ENCODE peak calls at places on chromosomes 16 and 17, in ten cellular contexts. One of them, this sample, is unnamed.

GRCh38 chr16:69709456-69710084 is 16.8 kb downstream of the NQO1 start:
- DNase-seq in PC-3: peak; percentile 75
- DNase-seq in upper lobe of right lung: no peak
- DNase-seq in left ventricle myocardium inferior: no peak
- DNase-seq in tibial artery: no peak
- DNase-seq in breast epithelium: peak; percentile 16
- DNase-seq in stomach: no peak
- DNase-seq in tibial nerve: no peak
- DNase-seq in heart left ventricle: no peak
- DNase-seq in transverse colon: no peak
- DNase-seq in this sample: no peak

GRCh38 chr17:34756670-34757021 is 177.3 kb downstream of the TMEM132E start:
- DNase-seq in PC-3: peak; percentile 18
- DNase-seq in upper lobe of right lung: no peak
- DNase-seq in left ventricle myocardium inferior: no peak
- DNase-seq in tibial artery: no peak
- DNase-seq in breast epithelium: no peak
- DNase-seq in stomach: no peak
- DNase-seq in tibial nerve: no peak
- DNase-seq in heart left ventricle: peak; percentile 15
- DNase-seq in transverse colon: no peak
- DNase-seq in this sample: no peak

GRCh38 chr16:68490829-68491575 is 42.7 kb upstream of the SMPD3 start:
- DNase-seq in PC-3: peak; percentile 92
- DNase-seq in upper lobe of right lung: peak; percentile 70
- DNase-seq in left ventricle myocardium inferior: no peak
- DNase-seq in tibial artery: no peak
- DNase-seq in breast epithelium: peak; percentile 76
- DNase-seq in stomach: peak; percentile 90
- DNase-seq in tibial nerve: no peak
- DNase-seq in heart left ventricle: no peak
- DNase-seq in transverse colon: peak; percentile 80
- DNase-seq in this sample: no peak

GRCh38 chr17:6787081-6787693 is 11.2 kb downstream of the FBXO39 start:
- DNase-seq in PC-3: no peak
- DNase-seq in upper lobe of right lung: no peak
- DNase-seq in left ventricle myocardium inferior: no peak
- DNase-seq in tibial artery: no peak
- DNase-seq in breast epithelium: no peak
- DNase-seq in stomach: no peak
- DNase-seq in tibial nerve: no peak
- DNase-seq in heart left ventricle: no peak
- DNase-seq in transverse colon: no peak
- DNase-seq in this sample: no peak

GRCh38 chr17:596763-597644 is 117.6 kb downstream of the VPS53 start:
- DNase-seq in PC-3: peak; percentile 27
- DNase-seq in upper lobe of right lung: no peak
- DNase-seq in left ventricle myocardium inferior: no peak
- DNase-seq in tibial artery: no peak
- DNase-seq in breast epithelium: no peak
- DNase-seq in stomach: no peak
- DNase-seq in tibial nerve: no peak
- DNase-seq in heart left ventricle: no peak
- DNase-seq in transverse colon: no peak
- DNase-seq in this sample: no peak

GRCh38 chr17:4642286-4642685 is 808 bp upstream of the ALOX15 start:
- DNase-seq in PC-3: no peak
- DNase-seq in upper lobe of right lung: peak; percentile 18
- DNase-seq in left ventricle myocardium inferior: no peak
- DNase-seq in tibial artery: no peak
- DNase-seq in breast epithelium: no peak
- DNase-seq in stomach: no peak
- DNase-seq in tibial nerve: no peak
- DNase-seq in heart left ventricle: no peak
- DNase-seq in transverse colon: no peak
- DNase-seq in this sample: no peak

GRCh38 chr17:58504826-58505351 is 9.5 kb downstream of the MTMR4 start:
- DNase-seq in PC-3: no peak
- DNase-seq in upper lobe of right lung: no peak
- DNase-seq in left ventricle myocardium inferior: no peak
- DNase-seq in tibial artery: peak; percentile 44
- DNase-seq in breast epithelium: no peak
- DNase-seq in stomach: no peak
- DNase-seq in tibial nerve: no peak
- DNase-seq in heart left ventricle: no peak
- DNase-seq in transverse colon: peak; percentile 27
- DNase-seq in this sample: no peak

GRCh38 chr17:82214012-82214628 is 1.5 kb upstream of the CCDC57 start:
- DNase-seq in PC-3: no peak
- DNase-seq in upper lobe of right lung: no peak
- DNase-seq in left ventricle myocardium inferior: no peak
- DNase-seq in tibial artery: no peak
- DNase-seq in breast epithelium: no peak
- DNase-seq in stomach: no peak
- DNase-seq in tibial nerve: no peak
- DNase-seq in heart left ventricle: no peak
- DNase-seq in transverse colon: no peak
- DNase-seq in this sample: no peak

GRCh38 chr16:79437764-79438728 is 162.5 kb downstream of the MAF start:
- DNase-seq in PC-3: no peak
- DNase-seq in upper lobe of right lung: peak; percentile 71
- DNase-seq in left ventricle myocardium inferior: peak; percentile 48
- DNase-seq in tibial artery: no peak
- DNase-seq in breast epithelium: peak; percentile 75
- DNase-seq in stomach: no peak
- DNase-seq in tibial nerve: no peak
- DNase-seq in heart left ventricle: no peak
- DNase-seq in transverse colon: no peak
- DNase-seq in this sample: no peak

GRCh38 chr17:48634446-48635208 is 8.5 kb upstream of the HOXB9 start:
- DNase-seq in PC-3: no peak
- DNase-seq in upper lobe of right lung: peak; percentile 25
- DNase-seq in left ventricle myocardium inferior: no peak
- DNase-seq in tibial artery: no peak
- DNase-seq in breast epithelium: no peak
- DNase-seq in stomach: no peak
- DNase-seq in tibial nerve: no peak
- DNase-seq in heart left ventricle: no peak
- DNase-seq in transverse colon: peak; percentile 84
- DNase-seq in this sample: no peak

GRCh38 chr17:40605301-40605700 is 40.0 kb upstream of the CCR7 start:
- DNase-seq in PC-3: no peak
- DNase-seq in upper lobe of right lung: no peak
- DNase-seq in left ventricle myocardium inferior: no peak
- DNase-seq in tibial artery: no peak
- DNase-seq in breast epithelium: no peak
- DNase-seq in stomach: no peak
- DNase-seq in tibial nerve: no peak
- DNase-seq in heart left ventricle: no peak
- DNase-seq in transverse colon: no peak
- DNase-seq in this sample: no peak

GRCh38 chr16:11679250-11679649 is 11.0 kb downstream of the SNN start:
- DNase-seq in PC-3: no peak
- DNase-seq in upper lobe of right lung: peak; percentile 40
- DNase-seq in left ventricle myocardium inferior: no peak
- DNase-seq in tibial artery: no peak
- DNase-seq in breast epithelium: no peak
- DNase-seq in stomach: no peak
- DNase-seq in tibial nerve: no peak
- DNase-seq in heart left ventricle: no peak
- DNase-seq in transverse colon: no peak
- DNase-seq in this sample: no peak

GRCh38 chr16:11675561-11676511 is 7.6 kb downstream of the SNN start:
- DNase-seq in PC-3: no peak
- DNase-seq in upper lobe of right lung: no peak
- DNase-seq in left ventricle myocardium inferior: peak; percentile 44
- DNase-seq in tibial artery: no peak
- DNase-seq in breast epithelium: peak; percentile 58
- DNase-seq in stomach: peak; percentile 84
- DNase-seq in tibial nerve: no peak
- DNase-seq in heart left ventricle: no peak
- DNase-seq in transverse colon: peak; percentile 69
- DNase-seq in this sample: no peak

GRCh38 chr16:11676799-11677198 is 8.5 kb downstream of the SNN start:
- DNase-seq in PC-3: no peak
- DNase-seq in upper lobe of right lung: peak; percentile 39
- DNase-seq in left ventricle myocardium inferior: no peak
- DNase-seq in tibial artery: no peak
- DNase-seq in breast epithelium: no peak
- DNase-seq in stomach: no peak
- DNase-seq in tibial nerve: no peak
- DNase-seq in heart left ventricle: no peak
- DNase-seq in transverse colon: no peak
- DNase-seq in this sample: no peak

GRCh38 chr16:11677959-11678881 is 10.0 kb downstream of the SNN start:
- DNase-seq in PC-3: no peak
- DNase-seq in upper lobe of right lung: peak; percentile 30
- DNase-seq in left ventricle myocardium inferior: no peak
- DNase-seq in tibial artery: no peak
- DNase-seq in breast epithelium: no peak
- DNase-seq in stomach: no peak
- DNase-seq in tibial nerve: no peak
- DNase-seq in heart left ventricle: no peak
- DNase-seq in transverse colon: no peak
- DNase-seq in this sample: no peak

GRCh38 chr16:11677451-11677951 is 9.2 kb downstream of the SNN start:
- DNase-seq in PC-3: no peak
- DNase-seq in upper lobe of right lung: peak; percentile 40
- DNase-seq in left ventricle myocardium inferior: no peak
- DNase-seq in tibial artery: no peak
- DNase-seq in breast epithelium: no peak
- DNase-seq in stomach: no peak
- DNase-seq in tibial nerve: no peak
- DNase-seq in heart left ventricle: no peak
- DNase-seq in transverse colon: no peak
- DNase-seq in this sample: no peak
- H3K27ac ChIP-seq in PC-3: no peak overlapping the region
- H3K27ac ChIP-seq in upper lobe of right lung: no peak overlapping the region
- H3K27ac ChIP-seq in left ventricle myocardium inferior: peak overlapping the region; percentile 85
- H3K27ac ChIP-seq in tibial artery: peak overlapping the region; percentile 21
- H3K27ac ChIP-seq in breast epithelium: peak overlapping the region; percentile 42
- H3K27ac ChIP-seq in stomach: peak overlapping the region; percentile 72
- H3K27ac ChIP-seq in tibial nerve: peak overlapping the region; percentile 17
- H3K27ac ChIP-seq in heart left ventricle: peak overlapping the region; percentile 55
- H3K27ac ChIP-seq in transverse colon: no peak overlapping the region
- H3K27ac ChIP-seq in this sample: peak overlapping the region; percentile 25

DNA sequence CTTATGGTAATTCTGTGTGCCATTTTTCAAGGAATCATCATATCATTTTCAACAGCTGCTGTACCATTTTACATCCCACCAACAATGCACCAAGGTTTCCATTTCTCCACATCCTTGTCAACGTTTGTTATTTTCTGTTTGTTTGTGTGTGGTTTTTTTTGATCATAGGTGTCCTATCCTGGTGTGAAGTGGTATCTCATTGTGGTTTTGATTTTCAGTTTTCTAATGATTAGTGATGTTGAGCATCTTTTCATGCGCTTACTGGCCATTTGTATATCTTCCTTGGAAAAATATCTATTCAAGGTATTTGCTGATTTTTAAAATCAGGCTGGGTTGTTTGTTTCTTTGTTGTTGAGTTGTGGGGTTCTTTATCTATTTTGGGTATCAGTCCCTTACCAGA is 15.0 kb downstream of the CHD9 start:
- DNase-seq in PC-3: no peak
- DNase-seq in upper lobe of right lung: no peak
- DNase-seq in left ventricle myocardium inferior: no peak
- DNase-seq in tibial artery: no peak
- DNase-seq in breast epithelium: no peak
- DNase-seq in stomach: no peak
- DNase-seq in tibial nerve: no peak
- DNase-seq in heart left ventricle: no peak
- DNase-seq in transverse colon: no peak
- DNase-seq in this sample: no peak
- H3K4me1 ChIP-seq in PC-3: no peaks in the 10 kb centered on the region
- H3K4me1 ChIP-seq in upper lobe of right lung: peaks cover 48% of the 10 kb centered on the region
- H3K4me1 ChIP-seq in left ventricle myocardium inferior: peaks cover 82% of the 10 kb centered on the region
- H3K4me1 ChIP-seq in tibial artery: peaks cover 26% of the 10 kb centered on the region
- H3K4me1 ChIP-seq in breast epithelium: no peaks in the 10 kb centered on the region
- H3K4me1 ChIP-seq in stomach: peaks cover 36% of the 10 kb centered on the region
- H3K4me1 ChIP-seq in tibial nerve: peaks cover 24% of the 10 kb centered on the region
- H3K4me1 ChIP-seq in heart left ventricle: peaks cover 69% of the 10 kb centered on the region
- H3K4me1 ChIP-seq in transverse colon: peaks cover 3% of the 10 kb centered on the region
- H3K4me1 ChIP-seq in this sample: peaks cover 75% of the 10 kb centered on the region

GRCh38 chr17:22703786-22704441 is 1011.6 kb downstream of the KCNJ18 start:
- DNase-seq in PC-3: no peak
- DNase-seq in upper lobe of right lung: no peak
- DNase-seq in left ventricle myocardium inferior: no peak
- DNase-seq in tibial artery: no peak
- DNase-seq in breast epithelium: no peak
- DNase-seq in stomach: no peak
- DNase-seq in tibial nerve: no peak
- DNase-seq in heart left ventricle: no peak
- DNase-seq in transverse colon: no peak
- DNase-seq in this sample: no peak
- TF ChIP-seq CTCF in PC-3: no peak
- TF ChIP-seq CTCF in upper lobe of right lung: no peak
- TF ChIP-seq CTCF in left ventricle myocardium inferior: no peak
- TF ChIP-seq CTCF in tibial artery: no peak
- TF ChIP-seq CTCF in breast epithelium: no peak
- TF ChIP-seq CTCF in stomach: no peak
- TF ChIP-seq CTCF in tibial nerve: no peak
- TF ChIP-seq CTCF in heart left ventricle: no peak
- TF ChIP-seq CTCF in transverse colon: no peak
- TF ChIP-seq CTCF in this sample: no peak

GRCh38 chr17:29147682-29148081 is 32.5 kb downstream of the MYO18A start:
- DNase-seq in PC-3: no peak
- DNase-seq in upper lobe of right lung: no peak
- DNase-seq in left ventricle myocardium inferior: no peak
- DNase-seq in tibial artery: no peak
- DNase-seq in breast epithelium: no peak
- DNase-seq in stomach: no peak
- DNase-seq in tibial nerve: no peak
- DNase-seq in heart left ventricle: no peak
- DNase-seq in transverse colon: no peak
- DNase-seq in this sample: no peak

GRCh38 chr17:29148257-29148789 is 31.9 kb downstream of the MYO18A start:
- DNase-seq in PC-3: no peak
- DNase-seq in upper lobe of right lung: peak; percentile 83
- DNase-seq in left ventricle myocardium inferior: no peak
- DNase-seq in tibial artery: no peak
- DNase-seq in breast epithelium: no peak
- DNase-seq in stomach: no peak
- DNase-seq in tibial nerve: no peak
- DNase-seq in heart left ventricle: no peak
- DNase-seq in transverse colon: no peak
- DNase-seq in this sample: peak; percentile 80

GRCh38 chr17:29146369-29146972 is 33.7 kb downstream of the MYO18A start:
- DNase-seq in PC-3: no peak
- DNase-seq in upper lobe of right lung: no peak
- DNase-seq in left ventricle myocardium inferior: no peak
- DNase-seq in tibial artery: no peak
- DNase-seq in breast epithelium: no peak
- DNase-seq in stomach: no peak
- DNase-seq in tibial nerve: no peak
- DNase-seq in heart left ventricle: no peak
- DNase-seq in transverse colon: no peak
- DNase-seq in this sample: no peak

GRCh38 chr17:29143894-29144293 is 36.3 kb downstream of the MYO18A start:
- DNase-seq in PC-3: peak; percentile 37
- DNase-seq in upper lobe of right lung: no peak
- DNase-seq in left ventricle myocardium inferior: no peak
- DNase-seq in tibial artery: no peak
- DNase-seq in breast epithelium: no peak
- DNase-seq in stomach: no peak
- DNase-seq in tibial nerve: no peak
- DNase-seq in heart left ventricle: no peak
- DNase-seq in transverse colon: no peak
- DNase-seq in this sample: no peak

GRCh38 chr17:29145289-29146058 is 34.7 kb downstream of the MYO18A start:
- DNase-seq in PC-3: peak; percentile 57
- DNase-seq in upper lobe of right lung: peak; percentile 85
- DNase-seq in left ventricle myocardium inferior: peak; percentile 61
- DNase-seq in tibial artery: peak; percentile 61
- DNase-seq in breast epithelium: peak; percentile 55
- DNase-seq in stomach: peak; percentile 69
- DNase-seq in tibial nerve: no peak
- DNase-seq in heart left ventricle: peak; percentile 75
- DNase-seq in transverse colon: peak; percentile 71
- DNase-seq in this sample: peak; percentile 83
- H3K27ac ChIP-seq in PC-3: no peak overlapping the region
- H3K27ac ChIP-seq in upper lobe of right lung: peak overlapping the region; percentile 65
- H3K27ac ChIP-seq in left ventricle myocardium inferior: peak overlapping the region; percentile 68
- H3K27ac ChIP-seq in tibial artery: no peak overlapping the region
- H3K27ac ChIP-seq in breast epithelium: peak overlapping the region; percentile 50
- H3K27ac ChIP-seq in stomach: peak overlapping the region; percentile 50
- H3K27ac ChIP-seq in tibial nerve: no peak overlapping the region
- H3K27ac ChIP-seq in heart left ventricle: peak overlapping the region; percentile 26
- H3K27ac ChIP-seq in transverse colon: no peak overlapping the region
- H3K27ac ChIP-seq in this sample: peak overlapping the region; percentile 16